ENCODE peak calls at places on chromosomes 11 and 22, in ten cellular contexts. P is hepatocyte, B is endothelial cell, J is tibial nerve, D is kidney, O is left ventricle myocardium inferior, U is endodermal cell, R is fibroblast of lung, V is BJ, Z is mammary epithelial cell. X is an unnamed sample.

GRCh38 chr11:111465400-111465799 is 46.8 kb downstream of the BTG4 start:
- DNase-seq in V (no peak), R (peak), D (no peak), J (no peak), U (no peak), B (no peak), P (no peak), O (no peak), Z (peak), X (no peak)

GRCh38 chr11:120079750-120080610 is 57.9 kb downstream of the TRIM29 start:
- DNase-seq in V (no peak), P (no peak), J (no peak), Z (no peak), O (peak), U (peak), R (no peak), B (peak), D (no peak), X (peak)

GRCh38 chr11:69703711-69704507 is at the start of gene FGF19:
- DNase-seq in D (no peak), Z (peak), J (no peak), B (peak), U (peak), V (no peak), R (no peak), O (no peak), P (peak), X (peak)

GRCh38 chr22:45834241-45834640 is 142.7 kb downstream of the WNT7B start:
- DNase-seq in V (no peak), O (no peak), Z (no peak), B (no peak), U (no peak), J (no peak), D (no peak), P (no peak), R (no peak), X (no peak)

GRCh38 chr11:46112961-46113617 is 8.2 kb downstream of the PHF21A start:
- DNase-seq in O (no peak), U (no peak), R (peak), P (peak), B (no peak), V (no peak), D (no peak), Z (peak), J (peak), X (peak)

GRCh38 chr11:93059074-93059957 is 89.9 kb downstream of the MTNR1B start:
- DNase-seq in P (peak), D (no peak), J (no peak), O (no peak), R (peak), V (no peak), Z (no peak), U (no peak), B (no peak), X (no peak)

GRCh38 chr11:124987096-124987495 is 33.1 kb downstream of the CCDC15 start:
- DNase-seq in D (no peak), U (no peak), P (no peak), O (no peak), V (no peak), J (no peak), R (no peak), Z (no peak), B (no peak), X (no peak)

GRCh38 chr22:46296257-46297150 is at the start of gene GTSE1:
- DNase-seq in Z (peak), J (peak), D (peak), U (peak), V (peak), R (peak), P (peak), O (peak), B (peak), X (peak)

GRCh38 chr11:17376493-17376892 is 12.0 kb downstream of the KCNJ11 start:
- DNase-seq in V (no peak), B (no peak), U (no peak), J (no peak), O (no peak), R (no peak), Z (no peak), P (no peak), D (no peak), X (no peak)

GRCh38 chr11:73200256-73200655 is 17.8 kb upstream of the P2RY2 start:
- DNase-seq in O (no peak), V (no peak), D (no peak), B (no peak), Z (no peak), P (no peak), U (peak), R (no peak), J (no peak), X (no peak)

GRCh38 chr11:116929393-116930090 is 92.1 kb upstream of the APOA1 start:
- DNase-seq in V (no peak), P (no peak), J (no peak), U (no peak), R (peak), D (no peak), O (no peak), B (no peak), Z (no peak), X (no peak)

GRCh38 chr11:5505363-5506048 is 4.3 kb downstream of the UBQLN3 start:
- DNase-seq in B (no peak), V (no peak), O (no peak), D (no peak), P (no peak), U (no peak), Z (no peak), J (no peak), R (no peak), X (no peak)

GRCh38 chr11:122398167-122398566 is 257.4 kb upstream of the UBASH3B start:
- DNase-seq in D (no peak), R (peak), J (no peak), Z (no peak), V (no peak), B (no peak), P (no peak), O (no peak), U (no peak), X (no peak)

GRCh38 chr22:41410311-41410751 is 28.6 kb downstream of the TEF start:
- DNase-seq in D (no peak), V (no peak), O (peak), U (no peak), Z (no peak), R (no peak), P (no peak), J (no peak), B (no peak), X (no peak)

GRCh38 chr22:47032956-47033647 is 270.7 kb downstream of the TBC1D22A start:
- DNase-seq in R (no peak), V (no peak), D (peak), B (no peak), P (no peak), J (no peak), U (no peak), Z (no peak), O (peak), X (no peak)

GRCh38 chr22:27594474-27595134 is 207.0 kb downstream of the MN1 start:
- DNase-seq in P (no peak), V (no peak), B (no peak), D (no peak), U (no peak), Z (no peak), O (no peak), J (no peak), R (no peak), X (no peak)

GRCh38 chr11:2424811-2425495 is 19.4 kb downstream of the TRPM5 start:
- DNase-seq in Z (no peak), B (no peak), J (no peak), P (no peak), O (no peak), D (peak), V (no peak), U (no peak), R (no peak), X (no peak)

GRCh38 chr11:61145228-61146005 is 15.8 kb downstream of the VPS37C start:
- DNase-seq in J (no peak), V (no peak), P (no peak), B (no peak), R (no peak), Z (no peak), D (no peak), O (no peak), U (no peak), X (no peak)

GRCh38 chr11:78830277-78830676 is 255.6 kb upstream of the NARS2 start:
- DNase-seq in J (no peak), R (no peak), P (no peak), O (no peak), D (no peak), U (peak), V (no peak), B (no peak), Z (no peak), X (no peak)

GRCh38 chr11:78831571-78831970 is 256.9 kb upstream of the NARS2 start:
- DNase-seq in Z (no peak), U (no peak), J (no peak), P (no peak), O (no peak), R (no peak), V (no peak), D (no peak), B (no peak), X (no peak)

GRCh38 chr11:78834886-78835285 is 260.2 kb upstream of the NARS2 start:
- DNase-seq in Z (no peak), R (no peak), J (no peak), P (no peak), D (no peak), O (no peak), U (no peak), B (no peak), V (no peak), X (no peak)

GRCh38 chr11:78833237-78833636 is 258.6 kb upstream of the NARS2 start:
- DNase-seq in O (no peak), J (no peak), P (no peak), Z (no peak), U (no peak), R (no peak), B (no peak), V (no peak), D (no peak), X (no peak)

GRCh38 chr11:78832226-78832947 is 257.7 kb upstream of the NARS2 start:
- DNase-seq in P (no peak), D (no peak), O (no peak), R (no peak), Z (no peak), B (no peak), J (no peak), V (no peak), U (no peak), X (no peak)
- TF ChIP-seq CTCF in P (peak), D (no peak), O (no peak), R (peak), Z (peak), B (no peak), J (no peak), V (no peak), U (peak), X (no peak)

GRCh38 chr11:27471067-27471587 is 1.5 kb downstream of the LGR4 start:
- DNase-seq in J (no peak), O (no peak), P (peak), B (peak), R (no peak), Z (peak), D (no peak), U (peak), V (no peak), X (no peak)

GRCh38 chr11:27473017-27473406 is 422 bp upstream of the LGR4 start:
- DNase-seq in B (no peak), J (no peak), V (no peak), Z (no peak), O (no peak), U (no peak), R (no peak), D (no peak), P (peak), X (no peak)

GRCh38 chr11:27472398-27473016 is at the start of gene LGR4:
- DNase-seq in Z (peak), B (peak), O (peak), U (peak), R (peak), J (peak), P (peak), V (peak), D (peak), X (peak)

GRCh38 chr11:27470166-27470565 is 2.4 kb downstream of the LGR4 start:
- DNase-seq in B (no peak), D (no peak), P (no peak), U (no peak), Z (no peak), O (no peak), V (peak), R (no peak), J (no peak), X (no peak)

DNA sequence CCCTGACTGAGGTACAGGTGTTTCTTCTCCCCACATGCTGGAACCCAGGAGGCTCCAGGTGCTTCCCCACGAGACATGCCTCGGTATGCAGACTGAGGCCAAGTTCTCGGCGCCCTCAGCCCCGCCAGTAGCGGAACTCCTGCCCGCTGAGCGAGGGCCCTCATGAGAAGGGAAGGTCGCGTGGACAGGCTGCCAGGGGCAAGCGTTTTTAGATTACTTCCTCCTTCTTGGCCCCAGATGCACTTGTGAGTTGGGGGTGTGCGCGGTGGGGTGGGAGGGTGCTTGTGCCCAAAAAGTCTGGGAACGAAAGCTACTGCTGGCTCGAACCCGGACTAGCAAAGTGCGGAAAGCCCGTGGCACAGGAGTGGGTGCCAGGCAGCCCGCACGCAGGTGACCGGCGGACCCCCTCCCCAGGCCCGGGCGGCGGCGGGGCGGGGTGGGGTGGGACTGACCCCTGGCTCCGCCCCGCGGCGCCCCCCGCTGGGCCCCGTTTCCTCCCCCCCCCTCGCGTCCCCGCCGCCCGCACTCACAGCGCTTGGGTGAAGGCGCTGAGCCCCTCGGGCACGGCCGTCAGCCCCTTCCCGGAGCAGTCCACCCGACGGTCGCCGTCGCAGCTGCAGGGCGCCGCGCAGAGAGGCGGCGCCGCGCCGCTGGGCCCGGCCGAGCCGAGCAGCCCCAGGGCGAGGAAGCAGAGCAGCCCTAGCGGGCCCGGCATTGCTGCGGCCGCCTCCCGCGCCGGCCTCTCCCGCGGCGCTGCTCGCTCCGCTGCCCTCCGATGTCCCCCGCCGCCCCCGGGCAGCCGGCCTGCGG is 797 bp downstream of the LGR4 start:
- DNase-seq in O (peak), D (peak), Z (peak), P (peak), B (peak), V (no peak), U (peak), J (peak), R (no peak), X (peak)
- TF ChIP-seq CTCF in O (no peak), D (no peak), Z (no peak), P (no peak), B (no peak), V (no peak), U (no peak), J (no peak), R (no peak), X (no peak)

GRCh38 chr22:39556970-39557811 is 13.4 kb upstream of the CACNA1I start:
- DNase-seq in P (peak), V (no peak), O (no peak), U (peak), B (no peak), D (no peak), Z (no peak), J (no peak), R (peak), X (peak)
- TF ChIP-seq CTCF in P (peak), V (no peak), O (peak), U (no peak), B (no peak), D (no peak), Z (peak), J (peak), R (peak), X (no peak)

GRCh38 chr11:113553905-113554304 is 78.7 kb upstream of the DRD2 start:
- DNase-seq in O (no peak), R (no peak), U (peak), J (no peak), D (no peak), V (no peak), Z (no peak), P (no peak), B (peak), X (peak)
- TF ChIP-seq CTCF in O (no peak), R (no peak), U (peak), J (no peak), D (no peak), V (no peak), Z (no peak), P (peak), B (no peak), X (no peak)

DNA sequence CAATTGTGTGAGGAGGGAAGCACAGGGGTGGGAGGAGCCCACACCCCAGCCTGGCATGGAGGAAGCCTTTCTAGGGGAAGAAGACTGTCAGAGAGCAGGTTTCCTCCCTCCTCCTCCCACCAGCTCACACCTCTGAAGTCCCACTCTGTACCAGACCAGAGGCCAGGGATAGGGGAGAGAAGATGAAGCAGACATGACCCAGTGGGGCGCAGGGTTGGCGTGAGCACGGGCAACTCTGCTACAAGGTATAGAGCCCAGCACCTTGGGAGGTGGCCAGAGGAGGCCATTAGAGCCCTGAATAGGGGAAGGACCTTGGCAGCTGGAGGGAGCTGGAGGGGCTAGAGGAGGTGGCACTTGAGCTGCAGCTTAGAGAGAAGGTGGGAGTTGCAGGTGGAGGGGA is 15.9 kb downstream of the SLCO2B1 start:
- DNase-seq in V (no peak), B (no peak), D (no peak), P (no peak), R (no peak), J (no peak), Z (no peak), U (no peak), O (no peak), X (no peak)
- TF ChIP-seq CTCF in V (no peak), B (no peak), D (no peak), P (no peak), R (no peak), J (no peak), Z (no peak), U (no peak), O (no peak), X (no peak)

GRCh38 chr11:26134053-26134452 is 197.9 kb upstream of the ANO3 start:
- DNase-seq in J (no peak), V (no peak), U (no peak), D (no peak), P (no peak), R (no peak), Z (no peak), B (no peak), O (no peak), X (no peak)
- TF ChIP-seq CTCF in J (no peak), V (no peak), U (no peak), D (no peak), P (no peak), R (no peak), Z (no peak), B (no peak), O (no peak), X (no peak)

DNA sequence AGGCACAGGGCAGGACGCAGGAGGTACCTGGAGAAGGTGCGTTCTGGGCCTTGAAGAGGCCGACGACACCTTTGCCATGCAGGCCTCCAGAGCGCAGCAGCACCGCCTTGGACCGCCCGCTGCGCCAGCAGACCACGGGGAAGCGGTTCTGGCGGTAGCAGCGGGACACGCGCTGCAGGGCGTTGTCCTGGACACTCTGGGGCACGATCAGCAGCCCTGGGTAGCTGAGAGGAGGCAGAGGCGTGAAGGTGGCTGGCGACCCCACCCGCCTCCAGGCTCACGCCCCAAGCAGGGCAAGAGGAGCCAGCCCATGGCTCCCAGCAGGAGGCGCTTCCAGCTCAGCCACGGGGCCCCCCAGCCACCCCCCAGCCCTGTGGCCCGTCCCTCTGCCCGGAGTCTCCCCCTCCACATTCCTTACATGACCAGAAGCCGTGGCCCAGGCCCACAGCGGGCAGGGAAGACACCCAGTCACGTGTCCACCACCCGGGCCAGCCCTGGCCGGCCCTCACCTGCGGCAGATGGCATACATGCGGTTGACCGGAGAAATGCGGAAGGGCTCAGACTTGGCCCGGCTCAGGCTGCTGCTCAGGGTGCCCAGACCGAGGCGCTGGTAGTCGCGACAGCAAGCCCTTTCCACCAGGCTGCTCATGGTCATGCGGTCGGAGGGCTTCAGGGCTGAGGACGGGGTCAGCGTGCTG is 15.2 kb downstream of the SBF1 start:
- DNase-seq in Z (no peak), O (no peak), R (no peak), B (no peak), U (no peak), V (no peak), P (no peak), D (no peak), J (no peak), X (no peak)
- TF ChIP-seq CTCF in Z (no peak), O (no peak), R (no peak), B (no peak), U (no peak), V (no peak), P (no peak), D (no peak), J (no peak), X (no peak)

DNA sequence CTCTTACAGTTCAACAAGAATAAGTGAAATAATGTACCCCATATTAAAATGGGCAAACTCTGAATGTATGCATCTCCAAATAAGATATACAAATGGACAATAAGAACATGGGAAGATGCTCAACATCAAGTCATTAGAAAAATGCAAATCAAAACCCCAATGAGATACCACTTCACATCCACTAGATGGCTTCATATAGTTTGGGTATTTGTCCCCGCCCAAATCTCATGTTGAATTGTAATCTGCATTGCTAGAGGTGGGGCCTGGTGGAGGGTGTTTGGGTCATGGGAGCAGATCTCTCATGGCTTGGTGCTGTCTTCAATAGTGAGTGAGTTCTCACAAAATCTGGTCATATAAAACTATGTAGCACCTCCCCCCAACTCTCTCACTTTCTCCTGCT is 5.7 kb downstream of the MPZL2 start:
- DNase-seq in D (no peak), U (no peak), P (no peak), R (no peak), B (no peak), Z (no peak), O (no peak), J (no peak), V (no peak), X (peak)
- TF ChIP-seq CTCF in D (no peak), U (peak), P (peak), R (peak), B (peak), Z (peak), O (no peak), J (no peak), V (no peak), X (peak)